ENCODE peak calls at places on chromosomes 16 and 17, in eight cellular contexts. U, D, F, N, L, B, X and O are unnamed samples.

GRCh38 chr16:84103678-84104077 is 13.1 kb downstream of the MBTPS1 start:
- DNase-seq in X (no peak), L (no peak), D (no peak), F (no peak), B (no peak), U (no peak), N (no peak), O (no peak)

GRCh38 chr16:55487048-55487803 is 8.2 kb downstream of the MMP2 start:
- DNase-seq in X (peak), F (no peak), U (no peak), N (no peak), L (no peak), D (no peak), B (peak), O (no peak)

GRCh38 chr17:77873518-77874302 is 84.8 kb upstream of the TNRC6C start:
- DNase-seq in X (no peak), B (no peak), L (no peak), D (peak), N (no peak), U (no peak), F (no peak), O (no peak)

GRCh38 chr16:3094289-3095027 is 4.6 kb downstream of the ZSCAN10 start:
- DNase-seq in U (peak), D (peak), B (no peak), X (no peak), L (no peak), F (no peak), N (no peak), O (no peak)

GRCh38 chr17:76681222-76682137 is 29.3 kb downstream of the MXRA7 start:
- DNase-seq in D (peak), B (no peak), F (no peak), U (peak), N (peak), L (no peak), X (peak), O (no peak)

GRCh38 chr17:80960797-80961452 is 30.7 kb upstream of the CHMP6 start:
- DNase-seq in L (no peak), B (no peak), N (no peak), X (no peak), F (no peak), U (no peak), D (peak), O (no peak)

GRCh38 chr16:16045879-16046278 is 96.5 kb downstream of the ABCC1 start:
- DNase-seq in L (no peak), D (no peak), B (no peak), X (no peak), U (peak), N (no peak), F (no peak), O (no peak)

GRCh38 chr16:85781685-85782370 is 17.5 kb downstream of the EMC8 start:
- DNase-seq in D (no peak), N (no peak), L (no peak), X (peak), B (peak), F (no peak), U (no peak), O (no peak)

GRCh38 chr17:6995500-6996255 is at the start of gene ALOX12:
- DNase-seq in U (peak), X (no peak), F (no peak), B (no peak), N (no peak), L (no peak), D (no peak), O (peak)

GRCh38 chr17:44759916-44760243 is 1.1 kb downstream of the ADAM11 start:
- DNase-seq in U (no peak), B (no peak), X (no peak), L (no peak), F (no peak), N (no peak), D (no peak), O (no peak)

GRCh38 chr17:42918902-42919521 is 18.4 kb downstream of the G6PC1 start:
- DNase-seq in U (no peak), D (no peak), F (no peak), X (no peak), L (no peak), N (no peak), B (no peak), O (no peak)

DNA sequence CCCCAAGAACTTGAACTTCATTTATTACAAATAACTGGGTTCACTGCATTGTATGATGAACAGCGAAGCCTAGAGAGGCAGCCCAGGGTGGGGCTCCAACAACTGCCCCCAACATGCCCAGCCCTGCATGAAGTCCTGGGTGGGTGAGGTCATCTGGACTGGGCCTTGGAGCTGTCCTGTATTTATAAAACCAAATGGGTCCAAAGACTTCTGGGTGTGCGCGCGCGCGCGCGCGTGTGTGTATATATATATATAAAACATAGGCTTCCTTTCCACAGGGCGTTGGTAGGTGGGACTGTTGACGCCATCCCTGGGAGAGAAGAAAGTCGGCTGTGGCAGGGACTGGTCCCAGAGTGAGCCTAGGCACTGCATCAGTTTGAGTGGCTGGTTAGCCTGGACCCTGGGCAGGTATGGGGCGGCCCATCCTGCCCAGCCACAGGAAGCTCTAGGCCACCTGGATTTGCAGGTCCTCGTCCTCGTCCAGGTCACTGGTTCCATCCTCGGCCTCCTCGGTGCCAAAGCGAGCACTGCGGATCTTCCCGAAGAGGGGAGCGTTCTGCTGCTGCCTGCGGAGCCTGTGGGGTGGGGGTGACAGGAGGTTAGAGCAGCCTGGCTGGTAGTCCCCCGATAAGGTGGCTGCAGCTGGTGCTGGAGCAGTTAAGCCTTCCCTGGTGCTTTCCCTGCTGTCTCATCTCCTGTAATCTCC is 23.9 kb downstream of the CCDC102A start:
- DNase-seq in D (no peak), X (no peak), F (no peak), N (no peak), U (no peak), B (no peak), L (no peak), O (no peak)
- H3K27ac ChIP-seq in D (peak), X (no peak), F (no peak), N (no peak), U (no peak), B (no peak), L (no peak), O (no peak)

GRCh38 chr16:27314161-27314723 is 468 bp downstream of the IL4R start:
- DNase-seq in L (peak), X (peak), D (peak), U (no peak), F (no peak), N (peak), B (peak), O (peak)

GRCh38 chr16:27313422-27314160 is at the start of gene IL4R:
- DNase-seq in X (peak), B (peak), U (peak), F (no peak), D (peak), L (peak), N (peak), O (no peak)

GRCh38 chr16:27315333-27316037 is 1.7 kb downstream of the IL4R start:
- DNase-seq in X (peak), D (peak), U (peak), N (peak), B (peak), F (no peak), L (peak), O (peak)

GRCh38 chr16:27316038-27316680 is 2.4 kb downstream of the IL4R start:
- DNase-seq in B (no peak), D (peak), F (no peak), U (no peak), N (no peak), X (no peak), L (no peak), O (no peak)

GRCh38 chr16:27314986-27315332 is 1.2 kb downstream of the IL4R start:
- DNase-seq in N (no peak), F (no peak), B (peak), U (no peak), X (no peak), D (no peak), L (no peak), O (no peak)
- H3K27ac ChIP-seq in N (peak), F (peak), B (peak), U (no peak), X (peak), D (peak), L (peak), O (peak)

DNA sequence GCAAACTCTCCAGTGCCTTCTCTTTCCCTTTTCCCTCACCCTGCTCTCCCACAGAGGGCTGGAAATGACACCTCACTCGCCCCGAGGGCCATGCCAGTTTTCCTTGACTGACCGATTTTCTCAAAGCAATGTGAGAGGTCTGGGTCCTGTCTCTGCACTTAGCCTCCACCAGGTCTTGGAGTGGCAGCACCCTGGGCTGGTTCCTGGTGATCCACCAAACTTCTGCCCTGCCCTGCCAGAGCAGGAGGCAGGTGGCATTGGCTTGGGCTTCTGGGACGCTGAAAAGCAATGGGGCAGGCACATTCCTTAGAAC is 97.5 kb downstream of the RAB11FIP4 start:
- DNase-seq in L (no peak), B (no peak), N (no peak), U (no peak), D (no peak), X (no peak), F (no peak), O (no peak)
- H3K27ac ChIP-seq in L (no peak), B (no peak), N (peak), U (no peak), D (peak), X (peak), F (no peak), O (peak)

DNA sequence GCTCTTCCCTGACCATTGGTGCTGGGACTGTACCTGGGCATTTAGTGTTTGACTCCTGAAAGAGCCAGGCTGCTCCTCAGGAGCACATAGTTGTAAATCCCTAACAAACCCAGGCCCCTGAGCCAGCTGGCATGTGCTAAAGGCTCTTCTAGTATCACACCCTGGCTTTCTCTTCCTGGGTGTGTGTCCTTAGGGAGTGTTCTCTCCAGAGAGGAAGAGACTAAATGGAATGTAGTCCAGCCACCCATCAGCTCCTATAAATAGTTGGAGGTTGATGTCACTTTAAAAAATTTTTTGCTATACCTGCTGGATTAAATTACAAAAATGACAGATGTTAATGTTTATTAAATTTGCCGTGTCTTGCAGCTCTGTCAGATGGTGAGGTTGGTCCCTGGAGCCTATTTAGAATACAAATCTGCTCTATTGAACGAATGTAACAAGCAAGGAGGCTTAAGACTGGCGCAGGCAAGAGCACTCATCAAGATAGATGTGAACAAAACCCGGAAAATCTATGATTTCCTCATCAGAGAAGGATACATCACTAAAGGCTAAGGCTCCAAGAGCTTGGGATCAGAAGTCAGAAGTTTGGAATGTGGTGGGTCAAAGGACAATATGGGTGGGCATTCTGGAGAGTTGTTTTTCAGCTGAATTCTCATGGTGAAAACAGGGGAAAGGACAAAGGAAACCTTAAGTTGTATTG is 13.1 kb upstream of the DUSP14 start:
- DNase-seq in X (peak), D (no peak), L (no peak), F (no peak), N (no peak), U (no peak), B (no peak), O (no peak)
- H3K27ac ChIP-seq in X (peak), D (no peak), L (no peak), F (no peak), N (no peak), U (no peak), B (no peak), O (peak)

DNA sequence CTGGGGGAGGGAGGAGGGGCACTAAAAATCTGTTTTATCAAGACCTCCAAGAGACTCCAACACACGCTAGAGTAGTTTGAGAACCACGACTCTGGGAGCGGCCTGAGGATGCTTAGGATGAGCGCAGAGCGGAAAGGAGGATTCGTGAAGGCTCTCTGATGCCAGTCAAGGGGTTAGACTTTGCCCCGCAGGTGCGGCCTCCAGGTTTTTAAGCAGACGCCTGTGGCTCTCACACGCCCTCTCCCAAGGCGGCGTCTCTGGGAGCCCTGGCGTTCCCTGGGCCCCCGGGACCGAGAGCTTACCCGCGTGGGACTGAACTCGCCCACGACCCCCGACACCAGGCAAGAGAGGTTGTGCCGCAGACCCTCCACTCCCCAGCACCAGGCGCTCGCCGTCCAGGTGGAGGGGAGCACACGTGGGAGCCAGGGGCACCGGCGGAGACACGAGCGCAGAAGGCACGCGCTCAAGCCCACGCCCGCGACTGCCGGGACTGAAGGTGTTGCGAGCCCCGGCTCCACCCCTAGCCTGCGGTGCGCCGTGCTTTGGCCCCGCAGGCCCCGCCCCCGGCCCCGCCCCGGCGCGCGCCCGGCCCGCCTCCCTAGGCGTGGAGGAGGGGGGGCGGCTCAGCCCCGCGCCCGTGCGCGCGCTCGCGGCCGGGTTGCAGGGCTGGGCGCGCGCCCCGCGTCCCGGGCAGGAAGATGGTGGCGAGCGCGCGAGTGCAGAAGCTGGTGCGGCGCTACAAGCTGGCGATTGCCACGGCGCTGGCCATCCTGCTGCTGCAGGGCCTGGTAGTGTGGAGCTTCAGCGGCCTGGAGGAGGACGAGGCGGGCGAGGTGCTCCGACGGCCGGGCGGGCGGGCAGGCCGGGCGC is at the start of gene XYLT2:
- DNase-seq in X (peak), L (peak), F (no peak), N (peak), U (peak), B (peak), D (peak), O (no peak)
- H3K27ac ChIP-seq in X (peak), L (no peak), F (peak), N (peak), U (no peak), B (peak), D (peak), O (peak)

GRCh38 chr16:10552281-10552680 is 28.1 kb downstream of the EMP2 start:
- DNase-seq in D (no peak), B (no peak), L (no peak), X (no peak), U (no peak), N (no peak), F (no peak), O (no peak)

GRCh38 chr16:10551881-10552280 is 28.5 kb downstream of the EMP2 start:
- DNase-seq in X (no peak), N (no peak), D (no peak), B (no peak), F (no peak), U (no peak), L (no peak), O (no peak)

GRCh38 chr16:10556240-10556639 is 24.2 kb downstream of the EMP2 start:
- DNase-seq in N (no peak), D (no peak), B (no peak), F (no peak), X (no peak), L (no peak), U (no peak), O (no peak)

GRCh38 chr16:10552998-10553491 is 27.4 kb downstream of the EMP2 start:
- DNase-seq in L (no peak), D (peak), B (peak), N (peak), U (peak), X (peak), F (peak), O (no peak)

DNA sequence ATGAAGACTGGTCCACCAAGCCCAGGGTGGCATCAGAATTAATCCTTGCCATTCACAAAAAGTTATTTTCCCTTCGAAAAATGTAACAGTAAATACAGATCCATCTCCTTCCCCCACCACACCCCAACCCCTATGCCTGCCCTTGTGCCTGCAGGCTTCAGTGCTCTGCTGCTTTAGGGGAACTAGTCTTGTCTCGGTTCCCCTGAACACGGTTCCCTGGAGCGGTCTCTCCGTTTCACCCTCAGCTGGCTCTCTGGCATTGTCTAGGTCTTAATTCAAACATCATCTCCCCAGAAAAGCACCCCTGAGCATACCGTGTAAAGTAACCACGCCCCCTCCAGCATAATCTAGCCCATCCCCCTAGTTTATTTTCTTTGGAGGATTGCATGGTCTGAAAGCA is 25.8 kb downstream of the EMP2 start:
- DNase-seq in N (no peak), L (no peak), F (peak), B (no peak), U (no peak), X (no peak), D (no peak), O (no peak)
- H3K27ac ChIP-seq in N (no peak), L (no peak), F (no peak), B (no peak), U (no peak), X (peak), D (no peak), O (no peak)

DNA sequence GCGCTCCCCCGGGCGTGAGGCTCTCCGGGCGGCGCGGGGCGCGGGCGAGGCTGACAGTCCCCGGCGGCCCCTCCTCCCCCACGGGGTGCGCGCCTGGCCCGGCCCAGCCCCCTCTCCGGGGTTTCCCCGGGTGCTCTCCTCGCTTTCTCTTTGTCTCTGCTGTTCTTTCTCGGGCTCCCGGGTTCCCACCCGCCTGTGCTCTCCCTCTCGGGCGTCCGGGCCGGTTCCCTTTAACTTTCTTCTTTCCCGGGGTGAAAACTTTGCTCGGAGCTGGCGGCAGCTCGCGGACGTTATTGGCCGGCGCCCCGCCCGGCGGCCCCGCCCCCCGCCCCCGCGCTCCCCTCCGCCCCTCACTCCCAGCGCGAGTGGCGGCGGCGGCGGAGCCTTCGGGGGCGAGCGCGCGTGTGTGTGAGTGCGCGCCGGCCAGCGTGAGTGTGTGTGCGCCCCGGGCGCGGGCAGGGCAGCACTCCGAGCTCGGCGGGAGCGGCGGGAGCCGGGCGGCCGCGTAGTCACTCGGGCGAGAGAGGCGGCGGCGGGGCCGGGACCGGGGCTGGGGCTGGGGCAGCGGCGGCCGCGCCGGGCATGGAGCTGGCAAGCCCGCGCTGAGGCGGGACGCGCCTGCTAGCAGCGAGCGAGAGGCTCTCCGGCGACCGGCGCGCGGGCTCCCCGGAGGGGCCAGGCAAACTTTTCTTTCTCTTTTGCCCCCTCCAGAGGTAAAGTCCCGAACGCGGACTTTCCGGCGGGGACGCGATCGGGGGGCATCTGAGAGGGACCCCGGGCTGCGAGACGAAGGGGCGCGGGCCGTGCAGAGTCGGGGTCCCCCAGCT is at the start of gene NTN1:
- DNase-seq in X (peak), L (no peak), N (peak), U (peak), B (peak), D (peak), F (no peak), O (no peak)
- H3K27ac ChIP-seq in X (peak), L (peak), N (no peak), U (no peak), B (peak), D (no peak), F (no peak), O (no peak)